ENCODE peak calls at places on chromosomes 5 and 9, in seven cellular contexts. H, K, Y, O, L, U and X are unnamed samples.

GRCh38 chr9:33234511-33235467 is 5.2 kb upstream of the SPINK4 start:
- DNase-seq in L (no peak), U (peak), O (no peak), Y (no peak), K (no peak), H (no peak), X (no peak)

GRCh38 chr9:96117398-96118060 is 184.4 kb downstream of the HSD17B3 start:
- DNase-seq in Y (no peak), L (no peak), U (no peak), O (no peak), H (no peak), K (peak), X (no peak)

GRCh38 chr9:17528859-17529258 is 50.0 kb upstream of the SH3GL2 start:
- DNase-seq in U (peak), Y (no peak), L (no peak), K (no peak), O (no peak), H (no peak), X (no peak)

GRCh38 chr5:168851902-168852321 is 272.7 kb upstream of the PANK3 start:
- DNase-seq in U (peak), Y (no peak), K (no peak), H (no peak), L (no peak), O (peak), X (no peak)

GRCh38 chr9:120032639-120033038 is 547.3 kb downstream of the CDK5RAP2 start:
- DNase-seq in U (peak), K (no peak), O (no peak), H (no peak), Y (no peak), L (no peak), X (no peak)

GRCh38 chr9:127495884-127496555 is 44.7 kb downstream of the LRSAM1 start:
- DNase-seq in H (no peak), U (no peak), O (no peak), K (no peak), Y (no peak), L (no peak), X (no peak)

GRCh38 chr9:131585375-131585774 is 40.1 kb downstream of the PRRT1B start:
- DNase-seq in Y (no peak), K (no peak), L (peak), U (no peak), O (peak), H (no peak), X (peak)

GRCh38 chr9:138070815-138071214 is 193.2 kb downstream of the CACNA1B start:
- DNase-seq in K (no peak), H (no peak), O (no peak), U (no peak), L (no peak), Y (no peak), X (no peak)

GRCh38 chr9:136016221-136016881 is 55.2 kb upstream of the UBAC1 start:
- DNase-seq in L (no peak), K (no peak), Y (no peak), U (no peak), H (no peak), O (no peak), X (no peak)

GRCh38 chr5:78550891-78551290 is 97.7 kb downstream of the LHFPL2 start:
- DNase-seq in O (no peak), U (peak), L (no peak), H (no peak), Y (no peak), K (no peak), X (no peak)

GRCh38 chr9:33320568-33321261 is 30.4 kb downstream of the NFX1 start:
- DNase-seq in H (peak), Y (no peak), L (no peak), U (peak), K (no peak), O (no peak), X (no peak)

GRCh38 chr9:127772603-127773002 is 5.9 kb downstream of the SH2D3C start:
- DNase-seq in O (no peak), U (no peak), L (no peak), Y (no peak), H (no peak), K (no peak), X (no peak)

GRCh38 chr5:115842089-115842881 is 550 bp downstream of the AP3S1 start:
- DNase-seq in Y (no peak), K (no peak), U (peak), H (no peak), O (peak), L (no peak), X (no peak)

GRCh38 chr9:98569491-98569890 is 139.2 kb downstream of the GABBR2 start:
- DNase-seq in U (no peak), O (no peak), H (no peak), L (no peak), K (no peak), Y (no peak), X (no peak)

GRCh38 chr9:102867488-102867887 is 127.6 kb upstream of the CYLC2 start:
- DNase-seq in Y (no peak), U (peak), L (no peak), K (peak), H (no peak), O (no peak), X (no peak)

GRCh38 chr5:27473300-27474053 is 435.1 kb upstream of the CDH9 start:
- DNase-seq in L (no peak), H (no peak), K (no peak), Y (no peak), U (no peak), O (no peak), X (no peak)

GRCh38 chr5:150255659-150256415 is 33.7 kb downstream of the CAMK2A start:
- DNase-seq in H (no peak), K (no peak), O (no peak), U (no peak), L (no peak), Y (no peak), X (no peak)

GRCh38 chr9:107422189-107422802 is 67.3 kb downstream of the KLF4 start:
- DNase-seq in K (peak), Y (peak), H (peak), O (peak), U (peak), L (no peak), X (no peak)

GRCh38 chr9:126485662-126486061 is 128.1 kb upstream of the LMX1B start:
- DNase-seq in H (no peak), Y (no peak), U (no peak), O (peak), L (no peak), K (no peak), X (no peak)

GRCh38 chr9:32500768-32501167 is 25.2 kb downstream of the RIGI start:
- DNase-seq in L (no peak), U (peak), K (no peak), Y (no peak), O (no peak), H (no peak), X (no peak)

GRCh38 chr5:167623354-167623753 is 668.1 kb upstream of the WWC1 start:
- DNase-seq in H (no peak), Y (no peak), L (no peak), U (no peak), O (no peak), K (no peak), X (no peak)

GRCh38 chr9:86252870-86253269 is 6.6 kb downstream of the C9orf153 start:
- DNase-seq in O (no peak), H (no peak), Y (no peak), U (no peak), L (no peak), K (no peak), X (no peak)

GRCh38 chr9:78783743-78784142 is 486.8 kb downstream of the PSAT1 start:
- DNase-seq in L (no peak), O (no peak), K (no peak), Y (no peak), H (no peak), U (no peak), X (no peak)

GRCh38 chr5:8184455-8185063 is 315.6 kb downstream of the MTRR start:
- DNase-seq in K (peak), O (peak), Y (no peak), H (peak), U (peak), L (no peak), X (no peak)

GRCh38 chr9:135478858-135479468 is 619 bp upstream of the PPP1R26 start:
- DNase-seq in O (no peak), Y (no peak), U (peak), K (no peak), L (no peak), H (no peak), X (no peak)

GRCh38 chr5:80864706-80865435 is 95.3 kb upstream of the RASGRF2 start:
- DNase-seq in U (no peak), O (peak), K (no peak), H (no peak), Y (no peak), L (no peak), X (no peak)

GRCh38 chr5:118883396-118883795 is 105.0 kb downstream of the DTWD2 start:
- DNase-seq in O (no peak), K (no peak), H (no peak), Y (no peak), L (no peak), U (no peak), X (no peak)

GRCh38 chr9:479316-479715 is 264.7 kb downstream of the DOCK8 start:
- DNase-seq in O (no peak), Y (no peak), H (no peak), K (no peak), U (no peak), L (no peak), X (no peak)